ENCODE peak calls at places on chromosome 22, in nine cellular contexts. P is gastrocnemius medialis; B is iPS DF 6.9; R is activated CD4-positive, CD25-positive, alpha-beta regulatory T cell treated with anti-CD3 and anti-CD28 coated beads, Interleukin-2, amount 50 U/mL, for 72 hours; K is esophagus squamous epithelium; C is heart left ventricle; F is right cardiac atrium; V is activated CD8-positive, alpha-beta memory T cell treated with anti-CD3 and anti-CD28 coated beads for 1 hour; Y is Daoy. N is an unnamed sample.

GRCh38 chr22:50575426-50575941 is 2.7 kb downstream of the CPT1B start:
- DNase-seq in Y (no peak), F (no peak), C (no peak), V (no peak), B (no peak), R (no peak), P (no peak), K (no peak), N (peak)

GRCh38 chr22:46769191-46769675 is 6.8 kb downstream of the TBC1D22A start:
- DNase-seq in Y (no peak), V (no peak), R (no peak), C (no peak), P (peak), K (no peak), B (no peak), F (no peak), N (no peak)

GRCh38 chr22:50173983-50174355 is 3.4 kb downstream of the PANX2 start:
- DNase-seq in F (peak), B (no peak), C (peak), P (no peak), R (no peak), V (no peak), Y (no peak), K (no peak), N (no peak)

GRCh38 chr22:24435861-24436351 is 8.5 kb downstream of the ADORA2A start:
- DNase-seq in F (no peak), V (no peak), C (peak), B (no peak), Y (no peak), K (no peak), P (no peak), R (no peak), N (peak)

GRCh38 chr22:35197071-35197470 is 60.2 kb upstream of the HMGXB4 start:
- DNase-seq in K (no peak), R (no peak), P (no peak), C (no peak), F (no peak), B (no peak), Y (no peak), V (no peak), N (no peak)

GRCh38 chr22:35631597-35631996 is 14.5 kb upstream of the MB start:
- DNase-seq in B (peak), C (no peak), V (no peak), F (peak), R (no peak), P (no peak), Y (peak), K (no peak), N (no peak)

GRCh38 chr22:43008509-43008908 is 6.4 kb downstream of the PACSIN2 start:
- DNase-seq in V (no peak), F (peak), Y (no peak), C (no peak), K (no peak), P (no peak), R (no peak), B (no peak), N (no peak)

GRCh38 chr22:41992496-41992895 is 6.1 kb upstream of the WBP2NL start:
- DNase-seq in F (no peak), C (no peak), B (no peak), R (no peak), P (no peak), Y (no peak), K (no peak), V (no peak), N (no peak)

GRCh38 chr22:48180631-48181030 is 1418.2 kb downstream of the TBC1D22A start:
- DNase-seq in P (no peak), Y (peak), F (no peak), C (peak), V (no peak), B (no peak), K (no peak), R (no peak), N (no peak)

GRCh38 chr22:20957118-20957690 is 9.9 kb upstream of the AIFM3 start:
- DNase-seq in R (no peak), F (peak), K (no peak), V (no peak), C (peak), B (no peak), Y (no peak), P (no peak), N (peak)

GRCh38 chr22:25362215-25362882 is 142.9 kb downstream of the CRYBB2 start:
- DNase-seq in V (peak), F (peak), R (peak), Y (peak), B (peak), C (peak), P (no peak), K (no peak), N (peak)

GRCh38 chr22:46636221-46637002 is 16.2 kb downstream of the GRAMD4 start:
- DNase-seq in C (peak), Y (no peak), F (peak), K (no peak), R (no peak), V (no peak), B (no peak), P (peak), N (no peak)

GRCh38 chr22:17792289-17792688 is 18.0 kb upstream of the BID start:
- DNase-seq in Y (no peak), B (no peak), R (no peak), P (no peak), V (no peak), K (no peak), F (no peak), C (no peak), N (peak)

GRCh38 chr22:49393526-49393925 is 434.1 kb downstream of the BRD1 start:
- DNase-seq in Y (no peak), B (no peak), R (no peak), V (no peak), F (no peak), K (no peak), P (no peak), C (no peak), N (no peak)

GRCh38 chr22:44632823-44633478 is 69.1 kb upstream of the PRR5 start:
- DNase-seq in K (no peak), P (no peak), Y (no peak), B (no peak), R (no peak), F (no peak), V (no peak), C (no peak), N (no peak)

GRCh38 chr22:30015229-30015797 is 65.0 kb upstream of the HORMAD2 start:
- DNase-seq in P (no peak), F (no peak), K (no peak), R (no peak), V (no peak), Y (no peak), C (no peak), B (no peak), N (no peak)

GRCh38 chr22:17366830-17367229 is 2.4 kb upstream of the CECR2 start:
- DNase-seq in K (no peak), V (no peak), R (no peak), F (peak), C (peak), B (no peak), P (peak), Y (peak), N (no peak)

GRCh38 chr22:46612904-46613605 is 7.1 kb upstream of the GRAMD4 start:
- DNase-seq in R (no peak), P (no peak), C (peak), F (peak), V (peak), B (no peak), Y (no peak), K (no peak), N (no peak)

GRCh38 chr22:38628444-38628843 is 27.7 kb downstream of the FAM227A start:
- DNase-seq in V (no peak), R (no peak), Y (no peak), C (no peak), B (no peak), F (no peak), P (no peak), K (no peak), N (no peak)

N was measured in osteoblast.